ENCODE peak calls at places on chromosomes 4 and X, in seven cellular contexts. Y is tibial artery, K is tibial nerve, P is pancreas, U is left ventricle myocardium inferior, V is ovary, B is esophagus muscularis mucosa. M is an unnamed sample. For H3K4me1, the result is how much of the 10 kb centered on the place peaks cover.

GRCh38 chr4:26719954-26720552 is 136.2 kb downstream of the TBC1D19 start:
- DNase-seq in Y (no peak), B (no peak), K (no peak), U (no peak), V (no peak), P (no peak), M (no peak)

GRCh38 chr4:125464146-125464545 is 149.4 kb downstream of the FAT4 start:
- DNase-seq in P (no peak), K (no peak), B (no peak), V (no peak), U (no peak), Y (no peak), M (no peak)

GRCh38 chr4:152485726-152486276 is 50.1 kb downstream of the FBXW7 start:
- DNase-seq in P (no peak), K (no peak), U (no peak), Y (no peak), V (no peak), B (no peak), M (no peak)

GRCh38 chr4:105496899-105497298 is 23.0 kb upstream of the PPA2 start:
- DNase-seq in P (no peak), B (no peak), Y (no peak), U (no peak), V (no peak), K (no peak), M (no peak)

GRCh38 chr4:136742330-136742729 is 790.0 kb downstream of the PCDH18 start:
- DNase-seq in K (no peak), U (no peak), B (no peak), V (no peak), Y (no peak), P (no peak), M (no peak)

GRCh38 chr4:128471576-128471975 is 184.0 kb upstream of the PGRMC2 start:
- DNase-seq in U (no peak), V (no peak), P (no peak), Y (no peak), B (no peak), K (no peak), M (no peak)

GRCh38 chr4:74283614-74284013 is 24.7 kb upstream of the EPGN start:
- DNase-seq in K (no peak), U (no peak), V (no peak), P (no peak), Y (no peak), B (no peak), M (peak)

GRCh38 chr4:31620476-31620875 is 900.3 kb downstream of the PCDH7 start:
- DNase-seq in U (no peak), V (peak), B (no peak), P (no peak), Y (no peak), K (no peak), M (no peak)

GRCh38 chr4:182736207-182736606 is 181.0 kb downstream of the DCTD start:
- DNase-seq in U (no peak), V (no peak), Y (no peak), K (no peak), B (peak), P (no peak), M (no peak)

GRCh38 chr4:139887378-139887801 is 221.8 kb downstream of the MGST2 start:
- DNase-seq in Y (no peak), P (no peak), B (peak), K (no peak), V (no peak), U (no peak), M (no peak)

GRCh38 chr4:16582526-16582925 is 315.9 kb downstream of the LDB2 start:
- DNase-seq in P (no peak), V (no peak), Y (no peak), K (no peak), B (no peak), U (no peak), M (no peak)

GRCh38 chr4:1939664-1940509 is 68.7 kb downstream of the NSD2 start:
- DNase-seq in P (no peak), K (no peak), U (no peak), B (no peak), Y (no peak), V (no peak), M (no peak)

GRCh38 chrX:19609541-19609940 is 94.2 kb upstream of the MAP3K15 start:
- DNase-seq in K (no peak), V (no peak), Y (no peak), P (no peak), B (no peak), U (no peak), M (no peak)

GRCh38 chrX:153494541-153495361 is at the start of gene BGN:
- DNase-seq in Y (peak), U (peak), V (peak), P (no peak), B (no peak), K (no peak), M (peak)
- H3K4me3 ChIP-seq in Y (peak), U (peak), V (peak), P (peak), B (peak), K (peak), M (peak)

DNA sequence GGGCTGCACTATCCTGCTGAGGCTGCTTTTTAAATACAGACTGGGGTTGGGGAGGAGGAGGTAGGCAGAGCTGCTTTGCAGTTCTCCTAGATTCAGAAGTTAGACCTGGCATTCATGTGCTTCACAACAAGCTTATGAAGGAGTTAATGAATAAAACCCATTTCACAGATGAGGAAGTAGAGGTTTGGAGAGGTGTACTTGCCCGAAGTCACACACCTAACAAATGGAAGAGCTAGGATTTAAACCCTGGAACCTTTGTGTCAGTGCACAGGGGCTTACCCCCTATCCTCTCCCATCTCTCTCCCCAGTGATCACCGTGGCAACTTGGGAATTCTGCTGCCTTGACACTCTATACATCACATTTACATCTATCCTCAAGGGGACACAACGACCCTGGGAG is 3.6 kb upstream of the MTM1 start:
- DNase-seq in K (no peak), B (no peak), U (no peak), V (no peak), Y (no peak), P (no peak), M (no peak)
- H3K27ac ChIP-seq in K (no peak), B (no peak), U (no peak), V (no peak), Y (no peak), P (no peak), M (no peak)

DNA sequence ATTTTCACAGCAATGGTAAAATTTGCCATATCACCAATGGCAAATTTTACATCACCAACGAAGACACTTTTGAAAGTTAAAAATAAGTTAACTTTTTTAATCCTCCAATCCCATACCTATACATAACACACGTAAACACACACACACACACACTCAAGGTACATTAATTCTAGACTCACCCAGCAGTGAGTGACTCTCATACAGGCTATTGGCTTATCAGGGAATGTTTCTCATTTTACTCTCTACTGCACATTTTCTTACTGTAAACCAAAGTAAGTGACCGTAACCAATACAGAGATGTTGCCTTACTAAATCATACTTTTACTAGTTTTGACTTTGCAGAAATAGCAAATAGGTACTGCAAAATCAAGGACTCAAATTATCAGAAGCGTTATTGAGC is 2.3 kb downstream of the VEGFC start:
- DNase-seq in P (no peak), V (no peak), Y (no peak), K (no peak), B (no peak), U (no peak), M (no peak)
- H3K4me1 ChIP-seq in P (under half), V (under half), Y (under half), K (under half), B (under half), U (under half), M (under half)

GRCh38 chr4:55549888-55550287 is 3.2 kb upstream of the CLOCK start:
- DNase-seq in B (no peak), Y (no peak), P (no peak), K (no peak), U (no peak), V (no peak), M (no peak)

GRCh38 chr4:55554453-55555030 is 7.8 kb upstream of the CLOCK start:
- DNase-seq in K (no peak), Y (no peak), B (no peak), U (no peak), V (no peak), P (no peak), M (no peak)

GRCh38 chr4:55547918-55548317 is 1.2 kb upstream of the CLOCK start:
- DNase-seq in Y (no peak), K (no peak), U (no peak), P (no peak), B (no peak), V (no peak), M (no peak)

DNA sequence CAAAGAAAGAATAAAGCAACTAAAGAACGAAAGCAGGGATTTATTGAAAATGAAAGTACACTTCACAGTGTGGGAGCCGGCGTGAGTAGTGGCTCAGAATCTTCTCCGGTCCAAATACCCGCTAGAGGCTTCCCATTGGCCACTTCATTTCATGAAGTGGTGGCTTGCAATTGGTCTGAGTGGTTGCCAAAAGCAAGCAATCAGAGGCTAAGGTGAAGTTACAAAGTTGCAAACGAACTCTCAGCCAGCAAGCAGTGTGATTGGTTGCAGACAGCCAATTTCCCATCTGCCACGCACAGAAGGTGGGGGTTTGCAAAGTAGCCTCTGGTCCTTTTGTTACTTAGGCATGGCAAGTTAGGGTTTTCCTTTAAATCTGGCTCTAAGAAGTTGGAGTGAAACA is 6.7 kb upstream of the CLOCK start:
- DNase-seq in B (no peak), P (peak), U (no peak), Y (no peak), V (peak), K (no peak), M (peak)
- H3K4me3 ChIP-seq in B (peak), P (peak), U (peak), Y (peak), V (peak), K (peak), M (no peak)

GRCh38 chr4:28686618-28687017 is 1826.0 kb downstream of the STIM2 start:
- DNase-seq in Y (no peak), U (peak), B (no peak), P (no peak), K (no peak), V (no peak), M (no peak)
- H3K27ac ChIP-seq in Y (no peak), U (no peak), B (no peak), P (no peak), K (no peak), V (no peak), M (no peak)

GRCh38 chrX:7698248-7698647 is 144.7 kb upstream of the VCX start:
- DNase-seq in U (no peak), P (no peak), Y (no peak), K (no peak), V (no peak), B (no peak), M (no peak)
- H3K4me1 ChIP-seq in U (under half), P (under half), Y (under half), K (under half), V (under half), B (under half), M (under half)